ENCODE peak calls at places on chromosomes 6 and 20, in four cellular contexts. One of them, this sample, is unnamed.

GRCh38 chr6:6654599-6655575 is 66.4 kb downstream of the LY86 start:
- DNase-seq in neural progenitor cell: no peak
- DNase-seq in heart right ventricle: no peak
- DNase-seq in A549: no peak
- DNase-seq in this sample: no peak

GRCh38 chr6:115665310-115665709 is 395.4 kb downstream of the FRK start:
- DNase-seq in A549: no peak
- DNase-seq in neural progenitor cell: no peak
- DNase-seq in heart right ventricle: no peak
- DNase-seq in this sample: no peak

GRCh38 chr6:53347250-53347920 is 1.4 kb downstream of the ELOVL5 start:
- DNase-seq in heart right ventricle: no peak
- DNase-seq in A549: no peak
- DNase-seq in neural progenitor cell: no peak
- DNase-seq in this sample: no peak

GRCh38 chr6:98560418-98560817 is 274.0 kb upstream of the POU3F2 start:
- DNase-seq in heart right ventricle: no peak
- DNase-seq in neural progenitor cell: no peak
- DNase-seq in A549: no peak
- DNase-seq in this sample: no peak

GRCh38 chr20:46394872-46395470 is 11.4 kb downstream of the ELMO2 start:
- DNase-seq in A549: no peak
- DNase-seq in neural progenitor cell: no peak
- DNase-seq in heart right ventricle: no peak
- DNase-seq in this sample: no peak

GRCh38 chr6:139422105-139423036 is 47.9 kb upstream of the CITED2 start:
- DNase-seq in neural progenitor cell: no peak
- DNase-seq in heart right ventricle: no peak
- DNase-seq in A549: no peak
- DNase-seq in this sample: no peak

GRCh38 chr20:20843982-20844381 is 131.5 kb upstream of the RALGAPA2 start:
- DNase-seq in A549: no peak
- DNase-seq in neural progenitor cell: peak; percentile 49
- DNase-seq in heart right ventricle: no peak
- DNase-seq in this sample: no peak

GRCh38 chr20:57582432-57583288 is 21.8 kb downstream of the PCK1 start:
- DNase-seq in A549: no peak
- DNase-seq in neural progenitor cell: peak; percentile 64
- DNase-seq in heart right ventricle: peak; percentile 35
- DNase-seq in this sample: no peak

GRCh38 chr6:67112120-67112519 is 1405.1 kb upstream of the EYS start:
- DNase-seq in heart right ventricle: no peak
- DNase-seq in neural progenitor cell: peak; percentile 24
- DNase-seq in A549: no peak
- DNase-seq in this sample: no peak

GRCh38 chr20:50690979-50691584 is at the start of gene RIPOR3:
- DNase-seq in neural progenitor cell: peak; percentile 59
- DNase-seq in A549: no peak
- DNase-seq in heart right ventricle: peak; percentile 42
- DNase-seq in this sample: no peak

GRCh38 chr6:132023490-132023889 is 72.3 kb upstream of the CCN2 start:
- DNase-seq in A549: no peak
- DNase-seq in heart right ventricle: no peak
- DNase-seq in neural progenitor cell: peak; percentile 71
- DNase-seq in this sample: no peak

GRCh38 chr6:127796713-127797112 is 104.1 kb downstream of the THEMIS start:
- DNase-seq in A549: no peak
- DNase-seq in neural progenitor cell: no peak
- DNase-seq in heart right ventricle: no peak
- DNase-seq in this sample: no peak

GRCh38 chr6:34858681-34859080 is 29.2 kb downstream of the TAF11 start:
- DNase-seq in heart right ventricle: no peak
- DNase-seq in neural progenitor cell: no peak
- DNase-seq in A549: no peak
- DNase-seq in this sample: no peak

GRCh38 chr6:125974214-125974866 is 12.0 kb upstream of the TRMT11 start:
- DNase-seq in neural progenitor cell: peak; percentile 34
- DNase-seq in heart right ventricle: no peak
- DNase-seq in A549: peak; percentile 19
- DNase-seq in this sample: no peak

GRCh38 chr6:155985660-155986138 is 530.1 kb upstream of the NOX3 start:
- DNase-seq in neural progenitor cell: no peak
- DNase-seq in A549: no peak
- DNase-seq in heart right ventricle: no peak
- DNase-seq in this sample: no peak

GRCh38 chr6:86969573-86969972 is 32.2 kb downstream of the HTR1E start:
- DNase-seq in A549: no peak
- DNase-seq in heart right ventricle: no peak
- DNase-seq in neural progenitor cell: no peak
- DNase-seq in this sample: no peak

GRCh38 chr6:98641929-98642328 is 192.4 kb upstream of the POU3F2 start:
- DNase-seq in heart right ventricle: no peak
- DNase-seq in A549: no peak
- DNase-seq in neural progenitor cell: peak; percentile 75
- DNase-seq in this sample: no peak

GRCh38 chr20:60900581-60900980 is 351.5 kb upstream of the CDH4 start:
- DNase-seq in A549: no peak
- DNase-seq in neural progenitor cell: no peak
- DNase-seq in heart right ventricle: no peak
- DNase-seq in this sample: no peak

GRCh38 chr20:45016089-45016641 is 49.9 kb downstream of the STK4 start:
- DNase-seq in A549: no peak
- DNase-seq in heart right ventricle: no peak
- DNase-seq in neural progenitor cell: no peak
- DNase-seq in this sample: no peak

GRCh38 chr6:14925025-14925595 is 320.8 kb upstream of the JARID2 start:
- DNase-seq in heart right ventricle: no peak
- DNase-seq in A549: no peak
- DNase-seq in neural progenitor cell: no peak
- DNase-seq in this sample: no peak

GRCh38 chr6:16278048-16278724 is 39.8 kb downstream of the GMPR start:
- DNase-seq in heart right ventricle: no peak
- DNase-seq in neural progenitor cell: no peak
- DNase-seq in A549: no peak
- DNase-seq in this sample: no peak

GRCh38 chr6:70236304-70236703 is 66.6 kb downstream of the COL9A1 start:
- DNase-seq in heart right ventricle: no peak
- DNase-seq in A549: no peak
- DNase-seq in neural progenitor cell: no peak
- DNase-seq in this sample: no peak

GRCh38 chr6:40389176-40389767 is 197.9 kb downstream of the LRFN2 start:
- DNase-seq in neural progenitor cell: no peak
- DNase-seq in A549: no peak
- DNase-seq in heart right ventricle: no peak
- DNase-seq in this sample: no peak

GRCh38 chr6:168849459-168849858 is 404.2 kb downstream of the THBS2 start:
- DNase-seq in heart right ventricle: no peak
- DNase-seq in neural progenitor cell: no peak
- DNase-seq in A549: no peak
- DNase-seq in this sample: no peak

GRCh38 chr20:17762873-17763557 is 63.2 kb downstream of the BANF2 start:
- DNase-seq in A549: no peak
- DNase-seq in neural progenitor cell: no peak
- DNase-seq in heart right ventricle: no peak
- DNase-seq in this sample: no peak

GRCh38 chr6:117938324-117938995 is 31.4 kb downstream of the SLC35F1 start:
- DNase-seq in A549: no peak
- DNase-seq in heart right ventricle: no peak
- DNase-seq in neural progenitor cell: no peak
- DNase-seq in this sample: no peak

GRCh38 chr6:25193147-25193864 is 85.9 kb upstream of the CARMIL1 start:
- DNase-seq in neural progenitor cell: no peak
- DNase-seq in heart right ventricle: no peak
- DNase-seq in A549: peak; percentile 25
- DNase-seq in this sample: no peak

GRCh38 chr20:18922898-18923297 is 109.3 kb downstream of the SCP2D1 start:
- DNase-seq in heart right ventricle: no peak
- DNase-seq in A549: no peak
- DNase-seq in neural progenitor cell: no peak
- DNase-seq in this sample: no peak

GRCh38 chr6:151239603-151240035 is at the start of gene AKAP12:
- DNase-seq in heart right ventricle: peak; percentile 27
- DNase-seq in A549: no peak
- DNase-seq in neural progenitor cell: peak; percentile 67
- DNase-seq in this sample: no peak

GRCh38 chr6:137148291-137149076 is 25.0 kb downstream of the IL22RA2 start:
- DNase-seq in neural progenitor cell: no peak
- DNase-seq in heart right ventricle: no peak
- DNase-seq in A549: peak; percentile 10
- DNase-seq in this sample: no peak

GRCh38 chr6:19465760-19466159 is 371.4 kb upstream of the ID4 start:
- DNase-seq in neural progenitor cell: no peak
- DNase-seq in heart right ventricle: no peak
- DNase-seq in A549: peak; percentile 3
- DNase-seq in this sample: no peak

GRCh38 chr20:47088339-47088738 is 193.7 kb downstream of the EYA2 start:
- DNase-seq in heart right ventricle: no peak
- DNase-seq in neural progenitor cell: no peak
- DNase-seq in A549: no peak
- DNase-seq in this sample: no peak

GRCh38 chr20:13898012-13898612 is 92.3 kb downstream of the SEL1L2 start:
- DNase-seq in neural progenitor cell: peak; percentile 23
- DNase-seq in A549: no peak
- DNase-seq in heart right ventricle: no peak
- DNase-seq in this sample: no peak

GRCh38 chr20:51480507-51481270 is 61.8 kb downstream of the NFATC2 start:
- DNase-seq in neural progenitor cell: no peak
- DNase-seq in heart right ventricle: no peak
- DNase-seq in A549: no peak
- DNase-seq in this sample: no peak

DNA sequence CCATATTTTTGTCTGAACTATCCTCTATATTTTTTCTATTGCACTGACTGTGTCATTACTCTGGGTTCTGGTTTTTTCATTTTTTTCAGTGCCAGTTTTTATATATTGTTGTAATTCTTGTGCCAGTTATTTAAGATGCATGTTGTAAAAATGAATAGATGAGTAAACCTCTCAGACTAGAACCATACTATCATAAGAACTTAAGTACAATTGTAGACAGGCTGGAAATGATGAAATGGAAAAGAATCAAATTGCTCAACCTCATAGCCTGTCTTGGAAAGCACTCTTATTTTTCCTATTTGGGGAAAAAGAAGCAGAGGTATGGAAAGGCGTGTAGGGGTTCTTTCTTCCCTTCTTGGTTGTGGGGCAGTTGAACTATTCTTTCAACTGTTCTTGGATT is 30.2 kb downstream of the PANK2 start:
- DNase-seq in A549: no peak
- DNase-seq in neural progenitor cell: no peak
- DNase-seq in heart right ventricle: no peak
- DNase-seq in this sample: no peak
- H3K4me3 ChIP-seq in A549: no peak overlapping the region
- H3K4me3 ChIP-seq in neural progenitor cell: no peak overlapping the region
- H3K4me3 ChIP-seq in heart right ventricle: no peak overlapping the region
- H3K4me3 ChIP-seq in this sample: no peak overlapping the region

GRCh38 chr20:40010483-40010882 is 678.6 kb downstream of the MAFB start:
- DNase-seq in A549: no peak
- DNase-seq in heart right ventricle: no peak
- DNase-seq in neural progenitor cell: no peak
- DNase-seq in this sample: no peak
- H3K9me3 ChIP-seq in A549: no peaks in the 10 kb centered on the region
- H3K9me3 ChIP-seq in heart right ventricle: no peaks in the 10 kb centered on the region
- H3K9me3 ChIP-seq in neural progenitor cell: no peaks in the 10 kb centered on the region
- H3K9me3 ChIP-seq in this sample: no peaks in the 10 kb centered on the region

DNA sequence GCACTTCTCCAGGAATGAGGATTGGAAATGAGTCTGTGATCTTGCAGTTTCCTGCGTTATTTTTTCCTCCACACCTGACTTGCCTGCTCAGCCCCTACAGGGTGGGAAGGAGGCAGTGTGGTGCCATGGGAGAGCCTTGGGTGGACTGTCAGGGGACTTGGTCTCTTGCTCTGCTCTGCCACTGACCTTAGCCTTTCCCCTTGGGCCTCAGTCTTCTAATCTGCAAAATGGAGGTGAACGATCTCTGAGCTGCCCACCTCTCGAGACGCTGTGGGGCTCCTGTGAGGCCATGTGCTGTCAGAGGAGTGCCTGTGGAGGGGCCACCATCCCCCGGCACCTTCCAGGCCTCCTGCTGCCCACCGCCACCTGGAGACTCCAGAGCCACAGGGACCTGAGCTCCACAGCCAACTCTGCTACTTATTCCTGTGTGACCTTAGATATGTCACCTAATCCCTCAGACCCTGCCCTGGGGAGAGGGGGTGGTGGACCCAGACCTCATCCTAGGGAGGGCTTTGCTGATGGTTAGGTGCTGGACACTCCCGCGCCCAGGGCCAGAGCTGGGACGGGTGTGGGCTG is 45.8 kb upstream of the MLN start:
- DNase-seq in neural progenitor cell: no peak
- DNase-seq in heart right ventricle: no peak
- DNase-seq in A549: no peak
- DNase-seq in this sample: no peak
- H3K4me3 ChIP-seq in neural progenitor cell: no peak overlapping the region
- H3K4me3 ChIP-seq in heart right ventricle: no peak overlapping the region
- H3K4me3 ChIP-seq in A549: no peak overlapping the region
- H3K4me3 ChIP-seq in this sample: no peak overlapping the region

DNA sequence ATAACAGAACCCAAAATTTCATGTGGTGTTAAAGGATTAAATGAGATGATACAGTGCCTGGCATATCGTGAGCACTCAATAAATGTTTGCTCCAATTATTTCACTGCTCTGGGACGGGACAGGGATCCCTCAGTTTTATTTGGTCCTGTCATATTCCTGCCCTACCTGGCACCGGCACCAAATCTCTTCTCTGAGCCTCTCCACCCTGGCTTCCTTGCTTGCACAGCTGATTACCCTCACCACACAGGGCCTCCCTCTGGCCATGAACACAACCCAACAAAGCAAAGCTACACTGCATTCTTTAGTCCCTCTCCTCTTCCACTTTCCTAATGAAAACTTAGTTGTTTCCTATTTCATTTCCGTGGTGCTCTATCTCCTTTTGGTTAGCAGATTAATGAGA is 16.4 kb downstream of the CHD6 start:
- DNase-seq in heart right ventricle: no peak
- DNase-seq in A549: no peak
- DNase-seq in neural progenitor cell: no peak
- DNase-seq in this sample: no peak
- H3K9me3 ChIP-seq in heart right ventricle: peaks cover 12% of the 10 kb centered on the region
- H3K9me3 ChIP-seq in A549: peaks cover 29% of the 10 kb centered on the region
- H3K9me3 ChIP-seq in neural progenitor cell: no peaks in the 10 kb centered on the region
- H3K9me3 ChIP-seq in this sample: peaks cover 23% of the 10 kb centered on the region